ENCODE peak calls at places on chromosomes 6 and 20, in seven cellular contexts. Z is progenitor cell of endocrine pancreas, B is fibroblast of lung, C is neural crest cell, X is GM20000, L is D721Med, Y is mesothelial cell of epicardium. E is an unnamed sample.

GRCh38 chr6:30830438-30830837 is 53.9 kb upstream of the DDR1 start:
- DNase-seq in Y (no peak), L (no peak), Z (no peak), X (no peak), B (no peak), C (no peak), E (no peak)

GRCh38 chr6:38270367-38270766 is 369.4 kb downstream of the BTBD9 start:
- DNase-seq in X (no peak), Z (no peak), Y (no peak), C (no peak), L (no peak), B (peak), E (no peak)

GRCh38 chr6:47698342-47698787 is at the start of gene ADGRF4:
- DNase-seq in C (no peak), X (no peak), Z (no peak), L (no peak), B (peak), Y (no peak), E (peak)

GRCh38 chr6:50056242-50056641 is 6.5 kb upstream of the DEFB112 start:
- DNase-seq in L (no peak), C (no peak), Y (no peak), X (peak), B (no peak), Z (no peak), E (no peak)

GRCh38 chr6:82619573-82619972 is 256.0 kb downstream of the TPBG start:
- DNase-seq in B (no peak), L (no peak), C (no peak), Z (no peak), X (no peak), Y (no peak), E (no peak)

GRCh38 chr20:45330476-45330875 is 17.7 kb downstream of the SDC4 start:
- DNase-seq in Y (no peak), Z (no peak), X (no peak), B (no peak), L (no peak), C (no peak), E (no peak)

GRCh38 chr20:33859157-33859695 is 48.1 kb downstream of the CHMP4B start:
- DNase-seq in L (no peak), B (no peak), X (no peak), C (no peak), Z (no peak), Y (no peak), E (peak)

GRCh38 chr6:34056301-34056700 is 89.6 kb downstream of the GRM4 start:
- DNase-seq in X (peak), B (peak), C (peak), L (no peak), Y (no peak), Z (no peak), E (no peak)

GRCh38 chr6:10315631-10316145 is 99.2 kb downstream of the TFAP2A start:
- DNase-seq in X (no peak), L (no peak), Z (no peak), Y (no peak), C (peak), B (peak), E (no peak)

GRCh38 chr6:169845426-169846285 is 94.2 kb downstream of the ERMARD start:
- DNase-seq in Y (no peak), C (no peak), B (no peak), L (no peak), X (no peak), Z (no peak), E (no peak)

GRCh38 chr20:840858-841567 is 7.5 kb downstream of the FAM110A start:
- DNase-seq in B (peak), L (no peak), Z (peak), Y (no peak), C (no peak), X (peak), E (peak)
- TF ChIP-seq CTCF in B (no peak), L (no peak), Z (no peak), Y (no peak), C (no peak), X (no peak), E (no peak)

GRCh38 chr6:106748547-106749207 is 119.3 kb downstream of the QRSL1 start:
- DNase-seq in X (no peak), L (no peak), B (no peak), Z (no peak), C (no peak), Y (no peak), E (no peak)
- TF ChIP-seq CTCF in X (no peak), L (no peak), B (no peak), Z (peak), C (peak), Y (no peak), E (no peak)

DNA sequence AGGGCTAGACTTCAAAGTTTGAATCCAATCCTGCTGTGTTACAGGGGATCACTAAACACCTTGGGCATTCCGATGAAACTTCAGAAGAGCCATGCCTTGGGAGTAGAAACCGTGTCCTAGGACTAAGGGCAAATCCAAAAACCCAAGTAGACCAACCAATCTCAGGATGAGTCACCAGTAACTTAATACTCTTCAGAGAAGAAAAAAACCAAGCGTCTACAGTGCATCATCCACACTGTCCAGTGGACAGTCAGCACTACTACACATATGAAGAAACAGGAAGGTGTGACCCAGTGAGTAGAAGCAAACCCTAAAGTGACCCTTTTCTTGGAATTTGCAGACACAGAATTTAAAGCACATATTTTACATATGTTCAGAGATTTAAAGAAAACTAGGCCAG is 39.4 kb upstream of the VAPB start:
- DNase-seq in Y (no peak), L (no peak), C (no peak), Z (no peak), X (no peak), B (peak), E (peak)
- TF ChIP-seq CTCF in Y (no peak), L (no peak), C (no peak), Z (no peak), X (no peak), B (peak), E (no peak)

DNA sequence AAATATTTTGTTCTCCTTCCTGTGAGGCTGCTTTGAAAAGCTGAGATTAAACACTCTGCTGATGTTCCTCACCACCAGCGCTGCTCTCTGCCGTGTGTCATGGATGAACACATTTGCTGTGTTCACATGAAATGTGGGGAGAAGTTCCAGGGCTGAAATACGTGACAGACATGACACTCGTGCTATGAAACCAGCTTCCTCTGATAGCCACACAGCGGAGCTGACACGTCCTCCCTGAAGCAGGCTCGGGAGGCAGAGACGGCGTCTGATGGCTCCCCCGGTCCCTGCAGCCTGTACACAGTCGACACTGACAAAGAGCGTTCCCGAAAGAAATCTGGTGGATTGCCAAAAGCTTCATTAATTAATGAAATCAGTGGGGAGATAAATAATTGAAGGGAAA is 17.5 kb downstream of the AGPAT4 start:
- DNase-seq in Z (no peak), L (no peak), C (no peak), X (no peak), B (no peak), Y (no peak), E (no peak)
- TF ChIP-seq CTCF in Z (no peak), L (no peak), C (no peak), X (no peak), B (no peak), Y (no peak), E (no peak)

GRCh38 chr20:39893013-39893685 is 795.9 kb downstream of the MAFB start:
- DNase-seq in B (peak), Z (no peak), L (no peak), Y (no peak), X (no peak), C (no peak), E (no peak)
- TF ChIP-seq CTCF in B (peak), Z (no peak), L (no peak), Y (peak), X (no peak), C (peak), E (no peak)

DNA sequence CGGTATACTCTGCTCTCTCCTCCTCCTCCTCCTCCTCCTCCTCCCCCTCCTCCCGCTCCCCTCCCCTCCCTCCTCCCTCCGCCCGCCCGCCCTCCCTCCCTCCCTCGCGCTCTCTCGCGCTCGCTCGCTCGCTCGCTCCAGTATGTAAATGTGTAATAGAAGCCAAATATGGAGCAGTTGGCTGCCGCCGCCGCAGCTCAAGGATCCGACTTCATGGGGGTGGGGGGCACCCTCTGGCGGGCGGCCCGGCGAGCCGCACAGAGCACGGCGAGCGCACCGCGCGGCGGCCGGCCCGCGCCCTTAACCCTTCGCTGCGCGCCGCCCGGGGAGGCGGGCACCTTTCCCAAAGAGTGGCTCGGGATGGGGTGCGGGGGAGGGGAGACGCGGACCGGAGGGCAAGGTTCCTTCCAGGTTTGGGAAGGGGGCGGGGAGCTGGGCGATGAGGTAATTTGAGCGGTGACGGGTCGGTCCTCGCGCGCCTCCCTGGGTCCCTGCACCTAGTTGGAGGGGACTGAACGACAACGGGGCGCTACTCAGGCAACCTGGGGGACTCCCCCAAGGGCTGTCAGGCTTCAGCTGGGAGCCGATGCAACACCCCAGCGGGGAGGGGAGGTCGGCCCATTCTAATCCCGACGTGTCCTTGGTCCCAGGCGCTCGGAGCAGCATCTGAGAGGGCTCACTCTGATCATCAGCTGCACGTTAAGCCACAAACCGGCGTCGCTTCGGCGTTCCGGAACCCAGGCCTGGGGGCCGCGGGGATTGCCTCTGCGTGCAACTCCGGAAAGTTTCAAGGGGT is 407 bp upstream of the ATXN1 start:
- DNase-seq in Z (peak), L (no peak), B (peak), C (peak), Y (peak), X (peak), E (peak)
- TF ChIP-seq CTCF in Z (peak), L (no peak), B (no peak), C (peak), Y (no peak), X (no peak), E (peak)

GRCh38 chr20:51767018-51767866 is 948 bp downstream of the ATP9A start:
- DNase-seq in Z (peak), B (peak), L (peak), X (peak), Y (peak), C (peak), E (peak)

GRCh38 chr20:51759769-51760510 is 8.2 kb downstream of the ATP9A start:
- DNase-seq in B (peak), L (no peak), C (no peak), Z (no peak), X (no peak), Y (no peak), E (no peak)

GRCh38 chr20:51760905-51761544 is 7.2 kb downstream of the ATP9A start:
- DNase-seq in Z (no peak), X (no peak), Y (no peak), B (peak), C (no peak), L (no peak), E (peak)

GRCh38 chr20:51767867-51768758 is at the start of gene ATP9A:
- DNase-seq in L (no peak), Z (peak), Y (no peak), B (peak), C (peak), X (peak), E (peak)

GRCh38 chr20:51763965-51764602 is 4.1 kb downstream of the ATP9A start:
- DNase-seq in Y (no peak), Z (no peak), B (peak), L (no peak), C (no peak), X (no peak), E (no peak)
- TF ChIP-seq CTCF in Y (no peak), Z (no peak), B (peak), L (no peak), C (no peak), X (no peak), E (no peak)

GRCh38 chr20:47377122-47377722 is 20.7 kb upstream of the ZMYND8 start:
- DNase-seq in L (no peak), C (no peak), X (no peak), Z (no peak), Y (no peak), B (no peak), E (peak)
- TF ChIP-seq CTCF in L (no peak), C (no peak), X (peak), Z (no peak), Y (no peak), B (no peak), E (no peak)

DNA sequence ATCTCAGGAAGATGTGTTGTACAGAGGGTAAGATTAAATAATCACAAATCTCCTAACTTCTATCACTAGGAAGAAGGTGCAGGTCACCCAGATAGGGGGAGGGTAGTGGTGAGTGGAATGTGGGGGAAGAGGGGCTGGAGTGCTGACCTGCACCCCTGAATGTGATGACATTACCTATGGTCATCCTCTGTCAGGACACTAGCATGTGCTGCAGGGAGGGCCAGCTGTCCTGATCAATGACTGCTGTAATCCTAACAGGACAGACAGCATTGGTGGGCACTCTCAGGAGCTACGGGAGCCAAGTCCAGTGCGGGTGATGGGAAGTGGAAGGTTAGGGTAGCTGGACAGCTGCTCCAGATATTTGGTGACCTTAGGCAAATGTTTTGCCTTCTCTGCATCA is 45.2 kb upstream of the CST5 start:
- DNase-seq in B (no peak), C (no peak), L (no peak), Y (no peak), X (no peak), Z (no peak), E (no peak)
- TF ChIP-seq CTCF in B (no peak), C (no peak), L (no peak), Y (no peak), X (no peak), Z (no peak), E (no peak)

GRCh38 chr6:7671581-7671980 is 54.3 kb upstream of the BMP6 start:
- DNase-seq in L (no peak), X (no peak), Z (no peak), B (peak), Y (no peak), C (no peak), E (no peak)
- TF ChIP-seq CTCF in L (no peak), X (no peak), Z (no peak), B (no peak), Y (no peak), C (no peak), E (no peak)